ENCODE peak calls at places on chromosomes 7 and 10, in five cellular contexts. One of them, this sample, is unnamed.

GRCh38 chr10:63083904-63084689 is 49.0 kb upstream of the NRBF2 start:
- DNase-seq in HT-29: peak
- DNase-seq in Kasumi-1: peak
- DNase-seq in NCI-H187: no peak
- DNase-seq in CD4-positive, alpha-beta T cell: peak
- DNase-seq in this sample: peak

GRCh38 chr10:119006451-119007210 is 22.9 kb upstream of the NANOS1 start:
- DNase-seq in HT-29: peak
- DNase-seq in Kasumi-1: no peak
- DNase-seq in NCI-H187: no peak
- DNase-seq in CD4-positive, alpha-beta T cell: no peak
- DNase-seq in this sample: peak

GRCh38 chr7:120273476-120273975 is 551 bp downstream of the KCND2 start:
- DNase-seq in HT-29: no peak
- DNase-seq in Kasumi-1: no peak
- DNase-seq in NCI-H187: peak
- DNase-seq in CD4-positive, alpha-beta T cell: no peak
- DNase-seq in this sample: peak

GRCh38 chr10:92965314-92965713 is 95.3 kb upstream of the CYP26C1 start:
- DNase-seq in HT-29: peak
- DNase-seq in Kasumi-1: peak
- DNase-seq in NCI-H187: no peak
- DNase-seq in CD4-positive, alpha-beta T cell: no peak
- DNase-seq in this sample: peak

GRCh38 chr10:71600856-71601255 is 118.7 kb downstream of the C10orf105 start:
- DNase-seq in HT-29: no peak
- DNase-seq in Kasumi-1: no peak
- DNase-seq in NCI-H187: no peak
- DNase-seq in CD4-positive, alpha-beta T cell: no peak
- DNase-seq in this sample: no peak

GRCh38 chr7:57384380-57384779 is 65.6 kb upstream of the ZNF716 start:
- DNase-seq in HT-29: no peak
- DNase-seq in Kasumi-1: no peak
- DNase-seq in NCI-H187: no peak
- DNase-seq in CD4-positive, alpha-beta T cell: no peak
- DNase-seq in this sample: no peak

GRCh38 chr7:87599336-87599735 is 1.3 kb downstream of the ABCB1 start:
- DNase-seq in HT-29: no peak
- DNase-seq in Kasumi-1: peak
- DNase-seq in NCI-H187: no peak
- DNase-seq in CD4-positive, alpha-beta T cell: peak
- DNase-seq in this sample: no peak

GRCh38 chr7:144826248-144826647 is 9.6 kb downstream of the TPK1 start:
- DNase-seq in HT-29: no peak
- DNase-seq in Kasumi-1: no peak
- DNase-seq in NCI-H187: no peak
- DNase-seq in CD4-positive, alpha-beta T cell: no peak
- DNase-seq in this sample: no peak

GRCh38 chr7:76053461-76053860 is 5.6 kb downstream of the MDH2 start:
- DNase-seq in HT-29: no peak
- DNase-seq in Kasumi-1: no peak
- DNase-seq in NCI-H187: no peak
- DNase-seq in CD4-positive, alpha-beta T cell: no peak
- DNase-seq in this sample: no peak

GRCh38 chr10:60917331-60918280 is 26.4 kb downstream of the RHOBTB1 start:
- DNase-seq in HT-29: no peak
- DNase-seq in Kasumi-1: peak
- DNase-seq in NCI-H187: no peak
- DNase-seq in CD4-positive, alpha-beta T cell: no peak
- DNase-seq in this sample: no peak

GRCh38 chr7:106381252-106381651 is 96.5 kb upstream of the NAMPT start:
- DNase-seq in HT-29: no peak
- DNase-seq in Kasumi-1: no peak
- DNase-seq in NCI-H187: no peak
- DNase-seq in CD4-positive, alpha-beta T cell: no peak
- DNase-seq in this sample: no peak

GRCh38 chr10:16792675-16793074 is 24.5 kb downstream of the RSU1 start:
- DNase-seq in HT-29: no peak
- DNase-seq in Kasumi-1: no peak
- DNase-seq in NCI-H187: no peak
- DNase-seq in CD4-positive, alpha-beta T cell: no peak
- DNase-seq in this sample: no peak

GRCh38 chr10:132392811-132393694 is 3.9 kb upstream of the PWWP2B start:
- DNase-seq in HT-29: no peak
- DNase-seq in Kasumi-1: no peak
- DNase-seq in NCI-H187: no peak
- DNase-seq in CD4-positive, alpha-beta T cell: no peak
- DNase-seq in this sample: no peak

GRCh38 chr10:34679177-34679576 is 135.9 kb downstream of the PARD3 start:
- DNase-seq in HT-29: no peak
- DNase-seq in Kasumi-1: no peak
- DNase-seq in NCI-H187: no peak
- DNase-seq in CD4-positive, alpha-beta T cell: no peak
- DNase-seq in this sample: no peak

GRCh38 chr10:74056081-74056818 is 58.3 kb downstream of the VCL start:
- DNase-seq in HT-29: peak
- DNase-seq in Kasumi-1: no peak
- DNase-seq in NCI-H187: no peak
- DNase-seq in CD4-positive, alpha-beta T cell: no peak
- DNase-seq in this sample: no peak

GRCh38 chr7:83469491-83469890 is 179.4 kb downstream of the SEMA3E start:
- DNase-seq in HT-29: no peak
- DNase-seq in Kasumi-1: no peak
- DNase-seq in NCI-H187: no peak
- DNase-seq in CD4-positive, alpha-beta T cell: no peak
- DNase-seq in this sample: no peak

GRCh38 chr7:55441668-55442305 is 76.7 kb downstream of the LANCL2 start:
- DNase-seq in HT-29: no peak
- DNase-seq in Kasumi-1: no peak
- DNase-seq in NCI-H187: no peak
- DNase-seq in CD4-positive, alpha-beta T cell: no peak
- DNase-seq in this sample: no peak

GRCh38 chr7:138804618-138805017 is 6.6 kb upstream of the ATP6V0A4 start:
- DNase-seq in HT-29: no peak
- DNase-seq in Kasumi-1: no peak
- DNase-seq in NCI-H187: no peak
- DNase-seq in CD4-positive, alpha-beta T cell: no peak
- DNase-seq in this sample: no peak